ENCODE peak calls at places on chromosomes 13 and 19, in five cellular contexts. E is epithelial cell of proximal tubule; K is tibial nerve; Y is stimulated activated CD8-positive, alpha-beta memory T cell treated with anti-CD3 and anti-CD28 coated beads, Interleukin-7, amount 100 ng/mL, for 48 hours; S is putamen. L is an unnamed sample.

GRCh38 chr19:41521860-41522555 is 54.0 kb upstream of the CEACAM21 start:
- DNase-seq in E (no peak), K (no peak), Y (no peak), S (no peak), L (no peak)

GRCh38 chr19:21568816-21569496 is 63.6 kb downstream of the ZNF429 start:
- DNase-seq in E (peak), K (peak), Y (peak), S (peak), L (no peak)

GRCh38 chr19:42433503-42434260 is 6.5 kb upstream of the LIPE start:
- DNase-seq in E (peak), K (peak), Y (peak), S (peak), L (no peak)

GRCh38 chr19:43651758-43652545 is 12.3 kb upstream of the CADM4 start:
- DNase-seq in E (no peak), K (peak), Y (no peak), S (peak), L (no peak)

GRCh38 chr13:83449666-83450395 is 432.4 kb downstream of the SLITRK1 start:
- DNase-seq in E (no peak), K (no peak), Y (no peak), S (no peak), L (no peak)

GRCh38 chr19:24033962-24034342 is 53.0 kb upstream of the ZNF254 start:
- DNase-seq in E (peak), K (no peak), Y (no peak), S (peak), L (no peak)

GRCh38 chr19:900302-901111 is 7.2 kb downstream of the RNU6-9 start:
- DNase-seq in E (no peak), K (no peak), Y (no peak), S (no peak), L (no peak)

GRCh38 chr13:99855516-99855915 is 116.1 kb downstream of the ZIC5 start:
- DNase-seq in E (no peak), K (no peak), Y (no peak), S (no peak), L (no peak)

GRCh38 chr13:50360637-50361036 is 345.4 kb downstream of the KCNRG start:
- DNase-seq in E (no peak), K (no peak), Y (no peak), S (no peak), L (no peak)

GRCh38 chr19:49423985-49424303 is 703 bp upstream of the PTH2 start:
- DNase-seq in E (no peak), K (no peak), Y (no peak), S (no peak), L (no peak)

GRCh38 chr19:31349160-31349881 is at the start of gene TSHZ3:
- DNase-seq in E (no peak), K (peak), Y (no peak), S (peak), L (no peak)

GRCh38 chr13:79722885-79723445 is 242.0 kb downstream of the NDFIP2 start:
- DNase-seq in E (no peak), K (no peak), Y (no peak), S (peak), L (no peak)

GRCh38 chr19:48676487-48676886 is 3.7 kb upstream of the NTN5 start:
- DNase-seq in E (no peak), K (no peak), Y (no peak), S (no peak), L (no peak)

GRCh38 chr13:112999414-113000177 is 30.6 kb downstream of the MCF2L start:
- DNase-seq in E (no peak), K (no peak), Y (no peak), S (no peak), L (no peak)

GRCh38 chr19:46616631-46617322 is 8.1 kb downstream of the PTGIR start:
- DNase-seq in E (no peak), K (no peak), Y (peak), S (no peak), L (no peak)

GRCh38 chr19:39166571-39167391 is 30.0 kb upstream of the NCCRP1 start:
- DNase-seq in E (no peak), K (no peak), Y (no peak), S (peak), L (no peak)

GRCh38 chr13:24292476-24292875 is 16.9 kb upstream of the C1QTNF9 start:
- DNase-seq in E (no peak), K (no peak), Y (no peak), S (no peak), L (no peak)

GRCh38 chr19:5700455-5701092 is 10.5 kb downstream of the RPL36 start:
- DNase-seq in E (no peak), K (no peak), Y (no peak), S (no peak), L (no peak)

GRCh38 chr19:5026706-5027273 is 57.9 kb downstream of the KDM4B start:
- DNase-seq in E (no peak), K (no peak), Y (no peak), S (no peak), L (no peak)

GRCh38 chr19:33509774-33510173 is 11.8 kb downstream of the PEPD start:
- DNase-seq in E (no peak), K (no peak), Y (no peak), S (no peak), L (no peak)

GRCh38 chr19:1363599-1363998 is 20.1 kb upstream of the NDUFS7 start:
- DNase-seq in E (no peak), K (no peak), Y (no peak), S (no peak), L (no peak)

GRCh38 chr19:1860133-1860775 is 3.1 kb downstream of the KLF16 start:
- DNase-seq in E (no peak), K (no peak), Y (no peak), S (no peak), L (no peak)

GRCh38 chr13:97583884-97584497 is 150.0 kb downstream of the RAP2A start:
- DNase-seq in E (no peak), K (no peak), Y (no peak), S (no peak), L (no peak)

GRCh38 chr19:52226652-52227051 is 36.8 kb downstream of the PPP2R1A start:
- DNase-seq in E (no peak), K (no peak), Y (peak), S (no peak), L (no peak)

GRCh38 chr13:98798849-98799645 is 46.6 kb upstream of the SLC15A1 start:
- DNase-seq in E (no peak), K (no peak), Y (no peak), S (no peak), L (no peak)

GRCh38 chr19:6482343-6482686 is 728 bp upstream of the DENND1C start:
- DNase-seq in E (no peak), K (no peak), Y (no peak), S (no peak), L (no peak)

GRCh38 chr13:51297556-51297955 is 41.9 kb upstream of the SERPINE3 start:
- DNase-seq in E (no peak), K (no peak), Y (no peak), S (no peak), L (no peak)

L was measured in GM18507.